ENCODE peak calls at places on chromosomes 7 and 10, in seven cellular contexts. C is BE2C, O is heart left ventricle, G is fibroblast of lung, F is ovary, A is right lobe of liver, J is suprapubic skin. R is an unnamed sample. For H3K4me1 and H3K36me3, the result is how much of the 10 kb centered on the place peaks cover.

GRCh38 chr10:6347391-6347951 is 144.7 kb downstream of the PFKFB3 start:
- DNase-seq in J (no peak), C (no peak), A (no peak), F (no peak), O (no peak), G (no peak), R (no peak)

GRCh38 chr10:103416436-103417147 is 20.2 kb downstream of the PDCD11 start:
- DNase-seq in C (peak), F (peak), G (peak), A (peak), J (no peak), O (no peak), R (peak)

GRCh38 chr7:149456770-149457421 is 4.0 kb downstream of the ZNF777 start:
- DNase-seq in J (no peak), C (no peak), F (no peak), G (no peak), O (no peak), A (no peak), R (no peak)

GRCh38 chr10:33897255-33897893 is 562.9 kb upstream of the NRP1 start:
- DNase-seq in A (no peak), O (no peak), C (no peak), G (no peak), F (no peak), J (no peak), R (no peak)

GRCh38 chr10:43265799-43266721 is 805 bp downstream of the RASGEF1A start:
- DNase-seq in C (no peak), F (no peak), G (no peak), O (no peak), A (peak), J (peak), R (no peak)

GRCh38 chr7:36287371-36288241 is 102.1 kb upstream of the ANLN start:
- DNase-seq in O (no peak), F (no peak), C (no peak), A (no peak), G (no peak), J (no peak), R (no peak)

GRCh38 chr7:120996333-120996982 is 7.9 kb downstream of the CPED1 start:
- DNase-seq in F (peak), G (peak), O (peak), A (peak), J (no peak), C (no peak), R (peak)

GRCh38 chr10:26516540-26517101 is 78.5 kb downstream of the APBB1IP start:
- DNase-seq in C (no peak), O (no peak), A (no peak), F (no peak), G (no peak), J (no peak), R (no peak)

GRCh38 chr10:11875183-11875498 is 52.0 kb downstream of the PROSER2 start:
- DNase-seq in O (no peak), C (no peak), A (no peak), G (peak), J (no peak), F (no peak), R (no peak)

GRCh38 chr10:24552346-24553016 is 171.2 kb downstream of the ARHGAP21 start:
- DNase-seq in G (no peak), C (peak), O (no peak), J (no peak), F (no peak), A (peak), R (no peak)

GRCh38 chr10:32489935-32490334 is 44.0 kb downstream of the CCDC7 start:
- DNase-seq in F (no peak), A (no peak), O (no peak), G (no peak), J (no peak), C (no peak), R (no peak)

GRCh38 chr7:104005197-104005596 is 15.7 kb upstream of the RELN start:
- DNase-seq in A (no peak), O (no peak), C (no peak), F (no peak), J (no peak), G (no peak), R (no peak)

GRCh38 chr7:6012355-6013104 is 3.5 kb downstream of the AIMP2 start:
- DNase-seq in F (no peak), J (no peak), C (no peak), A (peak), O (no peak), G (no peak), R (no peak)

GRCh38 chr10:78899996-78900714 is 168.6 kb upstream of the ZMIZ1 start:
- DNase-seq in O (no peak), J (peak), G (no peak), C (no peak), F (peak), A (no peak), R (peak)

GRCh38 chr10:38147686-38148085 is 53.5 kb downstream of the ZNF37A start:
- DNase-seq in J (no peak), C (no peak), F (no peak), A (no peak), O (no peak), G (no peak), R (no peak)

GRCh38 chr7:54879776-54880175 is 120.8 kb upstream of the SEC61G start:
- DNase-seq in O (no peak), F (no peak), J (no peak), C (no peak), A (no peak), G (no peak), R (no peak)

GRCh38 chr7:31805209-31805818 is 118.3 kb downstream of the PPP1R17 start:
- DNase-seq in G (no peak), O (no peak), A (no peak), C (no peak), J (no peak), F (no peak), R (no peak)

GRCh38 chr10:124653811-124654651 is 90.1 kb downstream of the FAM53B start:
- DNase-seq in A (no peak), C (no peak), G (no peak), F (no peak), O (peak), J (no peak), R (no peak)
- H3K4me1 ChIP-seq in A (under half), C (under half), G (under half), F (under half), O (half or more), J (half or more), R (half or more)

GRCh38 chr7:130648580-130648979 is 20.0 kb downstream of the COPG2 start:
- DNase-seq in C (no peak), G (no peak), J (no peak), A (no peak), F (no peak), O (no peak), R (no peak)
- H3K36me3 ChIP-seq in C (under half), G (under half), J (under half), A (under half), F (under half), O (under half), R (under half)

GRCh38 chr7:135168001-135168400 is 2.5 kb downstream of the CYREN start:
- DNase-seq in A (no peak), F (no peak), O (no peak), G (no peak), J (no peak), C (no peak), R (no peak)

GRCh38 chr7:135169141-135169935 is 1.2 kb downstream of the CYREN start:
- DNase-seq in A (peak), J (no peak), G (no peak), C (peak), F (no peak), O (peak), R (no peak)

GRCh38 chr7:135168489-135169140 is 1.9 kb downstream of the CYREN start:
- DNase-seq in O (no peak), F (no peak), G (no peak), A (no peak), C (no peak), J (no peak), R (no peak)

GRCh38 chr7:135170223-135170997 is at the start of gene CYREN:
- DNase-seq in A (peak), O (peak), G (peak), C (peak), J (peak), F (peak), R (peak)

GRCh38 chr7:135169936-135170222 is 628 bp downstream of the CYREN start:
- DNase-seq in G (no peak), O (no peak), F (no peak), A (no peak), J (no peak), C (no peak), R (no peak)
- H3K4me1 ChIP-seq in G (under half), O (half or more), F (under half), A (under half), J (half or more), C (under half), R (half or more)

GRCh38 chr10:50431118-50431517 is 179.8 kb upstream of the ASAH2 start:
- DNase-seq in C (no peak), O (no peak), A (no peak), J (no peak), G (peak), F (no peak), R (no peak)
- H3K36me3 ChIP-seq in C (under half), O (under half), A (under half), J (under half), G (under half), F (under half), R (under half)

GRCh38 chr7:18290865-18291264 is 204.7 kb upstream of the HDAC9 start:
- DNase-seq in J (no peak), G (no peak), O (no peak), A (no peak), F (no peak), C (no peak), R (no peak)

GRCh38 chr7:18295781-18296417 is 199.7 kb upstream of the HDAC9 start:
- DNase-seq in A (no peak), C (no peak), G (peak), J (no peak), O (no peak), F (no peak), R (no peak)

GRCh38 chr7:18293759-18294158 is 201.8 kb upstream of the HDAC9 start:
- DNase-seq in O (no peak), F (no peak), A (no peak), G (no peak), J (no peak), C (no peak), R (no peak)

GRCh38 chr7:18292584-18292983 is 203.0 kb upstream of the HDAC9 start:
- DNase-seq in G (no peak), C (no peak), J (no peak), F (no peak), A (no peak), O (no peak), R (no peak)

GRCh38 chr7:18294408-18294807 is 201.1 kb upstream of the HDAC9 start:
- DNase-seq in O (no peak), G (no peak), C (no peak), A (no peak), J (no peak), F (no peak), R (no peak)
- H3K4me1 ChIP-seq in O (under half), G (under half), C (under half), A (under half), J (under half), F (under half), R (under half)

DNA sequence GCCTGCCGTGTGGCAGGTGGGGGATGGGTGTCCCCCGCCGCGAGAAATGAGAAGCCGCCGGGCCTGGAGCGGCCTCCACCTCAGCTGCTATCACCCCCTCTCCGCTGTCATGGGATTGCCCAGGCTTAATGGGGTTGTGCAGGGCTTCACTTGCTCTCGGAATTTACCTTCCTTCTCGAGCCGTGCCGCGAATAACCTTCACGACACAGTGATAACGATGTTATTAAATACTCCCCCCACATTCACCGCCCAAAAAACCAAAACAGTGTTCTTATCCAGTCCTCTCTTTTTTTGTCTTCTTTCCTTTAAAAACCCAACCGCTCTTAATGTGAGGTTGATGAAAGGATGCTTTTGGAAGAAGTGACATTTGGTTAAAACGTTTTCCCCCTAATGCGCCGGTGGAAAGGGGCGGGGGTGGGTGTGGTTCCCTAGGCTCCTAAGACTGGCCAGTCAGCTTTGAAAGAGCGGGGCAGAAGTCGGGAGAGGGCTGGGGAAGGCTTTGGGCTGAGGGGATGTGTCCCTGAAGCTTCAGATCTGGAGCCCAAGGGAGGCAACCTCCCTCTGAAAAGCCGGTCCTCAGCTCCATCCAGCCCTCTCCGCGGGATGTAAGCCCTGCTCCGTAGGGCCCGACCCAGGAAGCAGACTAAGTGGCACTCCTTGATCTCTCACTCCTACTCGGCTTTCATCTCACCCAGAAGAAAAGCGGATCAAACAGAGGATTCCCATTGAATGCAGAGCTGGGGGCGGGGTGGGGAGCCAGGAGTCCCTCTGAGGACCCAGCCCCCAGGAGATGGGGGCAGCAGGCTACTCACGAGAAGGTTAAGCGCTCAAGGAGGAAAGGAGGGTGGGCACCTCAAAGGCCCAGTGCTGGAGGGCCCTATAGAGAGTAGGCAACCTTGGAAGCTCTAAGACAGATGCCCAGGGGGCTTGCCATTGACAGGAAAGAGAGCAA is 2.5 kb upstream of the EVX1 start:
- DNase-seq in O (no peak), G (no peak), C (no peak), J (no peak), F (no peak), A (no peak), R (no peak)
- H3K36me3 ChIP-seq in O (under half), G (under half), C (under half), J (under half), F (under half), A (under half), R (under half)

GRCh38 chr7:134021861-134022260 is 105.3 kb upstream of the LRGUK start:
- DNase-seq in A (no peak), J (no peak), G (no peak), F (no peak), C (no peak), O (no peak), R (no peak)
- H3K4me1 ChIP-seq in A (under half), J (under half), G (under half), F (under half), C (under half), O (under half), R (under half)

DNA sequence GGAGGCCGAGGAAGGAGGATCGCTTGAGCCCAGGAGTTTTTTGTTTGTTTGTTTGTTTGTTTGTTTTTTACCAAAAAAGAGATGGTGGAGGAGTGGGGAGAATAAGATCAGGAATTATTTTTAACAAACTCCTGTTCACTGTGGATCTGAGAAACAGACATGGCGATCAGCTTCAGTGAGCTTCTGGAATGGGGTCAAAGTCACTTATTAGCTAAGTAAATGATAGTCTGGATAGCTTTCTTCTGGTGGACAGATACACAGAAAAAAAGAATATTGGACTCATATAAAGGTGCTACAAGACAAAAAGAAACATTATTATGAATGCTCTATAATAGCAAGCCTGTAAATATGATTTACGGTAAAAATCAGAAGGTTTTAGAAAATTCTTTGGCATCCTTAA is 85.1 kb downstream of the POU6F2 start:
- DNase-seq in F (no peak), J (no peak), C (no peak), G (no peak), A (no peak), O (no peak), R (no peak)
- H3K36me3 ChIP-seq in F (under half), J (under half), C (under half), G (under half), A (under half), O (under half), R (under half)

DNA sequence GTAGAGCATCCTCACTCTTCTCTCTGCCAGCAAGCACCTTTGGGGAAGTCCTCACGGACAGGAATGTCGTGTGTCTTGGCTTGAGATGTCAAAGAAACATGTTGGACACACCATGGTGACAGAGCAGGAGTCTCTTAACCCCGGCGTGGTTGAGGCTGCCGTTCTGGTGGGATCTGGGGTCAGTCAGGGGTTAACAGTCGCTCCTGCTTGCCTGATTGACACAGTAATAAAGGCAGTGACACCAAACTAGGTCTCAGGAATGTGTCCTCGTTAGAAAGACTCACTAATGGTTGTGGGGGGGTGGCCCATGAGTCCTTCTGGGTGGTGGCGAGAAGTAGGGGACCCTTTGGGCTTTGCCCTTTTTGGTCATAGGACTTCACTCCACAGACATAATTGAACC is 69.0 kb downstream of the TCF7L2 start:
- DNase-seq in G (no peak), O (no peak), A (no peak), C (no peak), F (no peak), J (no peak), R (no peak)
- H3K4me1 ChIP-seq in G (under half), O (half or more), A (under half), C (under half), F (under half), J (half or more), R (half or more)

R was measured in left ventricle myocardium inferior.